ENCODE peak calls at places on chromosomes 4 and X, in six cellular contexts. T, P, C, O, F and U are unnamed samples.

GRCh38 chr4:187128971-187129370 is 405.3 kb upstream of the FAT1 start:
- DNase-seq in T (no peak), P (no peak), C (no peak), O (no peak), F (no peak), U (no peak)

GRCh38 chrX:2243913-2244460 is 256.8 kb downstream of the DHRSX start:
- DNase-seq in T (no peak), P (no peak), C (no peak), O (no peak), F (no peak), U (no peak)

GRCh38 chr4:1371831-1372165 is 24.8 kb downstream of the UVSSA start:
- DNase-seq in T (no peak), P (no peak), C (no peak), O (no peak), F (no peak), U (no peak)

GRCh38 chr4:5933996-5934831 is 41.3 kb upstream of the CRMP1 start:
- DNase-seq in T (no peak), P (no peak), C (no peak), O (no peak), F (no peak), U (no peak)

GRCh38 chr4:185958094-185958493 is 110.9 kb upstream of the TLR3 start:
- DNase-seq in T (no peak), P (no peak), C (no peak), O (peak), F (no peak), U (no peak)

GRCh38 chrX:40152706-40153334 is 55.1 kb upstream of the BCOR start:
- DNase-seq in T (peak), P (no peak), C (no peak), O (no peak), F (no peak), U (peak)

GRCh38 chrX:49155900-49156837 is 6.4 kb upstream of the MAGIX start:
- DNase-seq in T (peak), P (no peak), C (peak), O (no peak), F (peak), U (peak)

GRCh38 chr4:26206339-26206738 is 114.5 kb upstream of the RBPJ start:
- DNase-seq in T (no peak), P (no peak), C (no peak), O (no peak), F (peak), U (no peak)

GRCh38 chr4:110865611-110866254 is 242.9 kb upstream of the PITX2 start:
- DNase-seq in T (no peak), P (no peak), C (no peak), O (no peak), F (no peak), U (no peak)

GRCh38 chr4:8871417-8872401 is at the start of gene HMX1:
- DNase-seq in T (peak), P (no peak), C (no peak), O (no peak), F (no peak), U (no peak)

GRCh38 chrX:40209951-40210617 is 112.3 kb upstream of the BCOR start:
- DNase-seq in T (no peak), P (no peak), C (no peak), O (peak), F (no peak), U (no peak)

GRCh38 chr4:15106417-15106816 is 104.1 kb downstream of the CPEB2 start:
- DNase-seq in T (peak), P (no peak), C (no peak), O (no peak), F (no peak), U (no peak)

GRCh38 chr4:2852481-2852881 is 8.8 kb downstream of the ADD1 start:
- DNase-seq in T (no peak), P (peak), C (no peak), O (no peak), F (no peak), U (no peak)

DNA sequence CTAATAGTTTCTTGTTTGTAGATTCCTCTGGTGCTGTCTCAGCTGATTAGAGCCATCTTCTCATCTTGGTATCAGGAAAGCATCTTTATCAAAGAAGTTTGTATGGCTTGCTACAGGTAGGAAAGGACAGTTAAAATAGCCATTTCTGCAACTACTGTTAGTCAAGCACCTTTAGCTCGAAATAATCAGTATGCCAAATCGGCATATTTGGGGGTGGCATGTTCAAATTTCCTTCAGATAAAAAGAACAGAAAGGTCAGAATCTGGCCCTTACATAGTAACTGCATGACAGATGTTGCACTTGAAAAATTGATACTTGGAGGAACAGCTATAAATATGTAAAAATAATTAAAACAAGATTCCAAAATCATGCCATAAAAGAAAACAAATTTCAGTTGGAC is 4.8 kb downstream of the C4orf46 start:
- DNase-seq in T (no peak), P (no peak), C (no peak), O (no peak), F (no peak), U (no peak)
- TF ChIP-seq MYC in T (no peak), P (no peak), C (no peak), O (no peak), F (no peak), U (no peak)

GRCh38 chr4:176034498-176034897 is 31.1 kb upstream of the WDR17 start:
- DNase-seq in T (peak), P (no peak), C (no peak), O (no peak), F (peak), U (peak)
- TF ChIP-seq MYC in T (no peak), P (no peak), C (no peak), O (no peak), F (no peak), U (no peak)

DNA sequence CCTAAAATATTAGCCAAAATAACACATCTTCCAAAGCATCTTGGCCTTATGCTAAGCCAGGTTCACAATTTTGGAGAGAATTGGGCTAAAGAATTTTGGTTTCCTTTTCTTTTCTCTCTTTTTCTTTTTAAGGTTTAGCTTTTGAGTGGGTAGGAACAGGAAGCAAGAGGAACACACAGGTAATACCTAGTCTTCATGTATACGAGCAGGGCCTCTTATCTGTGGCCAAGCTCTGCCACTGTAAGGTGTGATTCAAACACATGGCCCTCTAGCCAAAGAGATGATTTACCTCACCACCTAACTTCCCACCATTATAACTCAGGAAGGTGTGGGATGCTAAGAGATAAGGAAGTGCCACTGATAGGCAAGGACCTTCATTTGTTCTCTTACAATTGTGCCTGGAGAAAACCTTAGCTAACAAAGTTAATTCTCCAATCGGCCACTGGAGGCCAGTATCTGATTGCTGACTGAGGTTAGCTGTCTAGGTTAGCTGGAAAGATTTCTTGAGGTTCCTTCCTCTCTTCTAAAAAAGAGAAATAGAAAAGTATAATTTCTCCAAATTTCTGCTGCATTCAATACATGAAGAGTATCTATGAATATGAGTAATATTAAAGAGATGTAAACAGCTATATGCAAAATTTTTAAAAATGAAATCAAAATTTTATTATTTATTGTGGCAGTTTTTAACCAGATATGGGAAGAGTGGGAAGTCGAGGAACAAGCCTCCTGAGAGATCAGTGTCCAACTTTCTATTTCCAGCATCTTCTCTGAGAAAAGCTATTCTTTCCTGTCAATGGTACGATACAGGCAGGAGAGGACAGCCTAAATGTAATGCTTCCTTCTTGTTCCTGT is 30.1 kb upstream of the BBS7 start:
- DNase-seq in T (peak), P (peak), C (peak), O (peak), F (peak), U (peak)
- TF ChIP-seq MYC in T (no peak), P (no peak), C (no peak), O (no peak), F (no peak), U (no peak)

GRCh38 chrX:132463411-132463810 is 25.4 kb downstream of the MBNL3 start:
- DNase-seq in T (peak), P (no peak), C (peak), O (no peak), F (no peak), U (peak)

GRCh38 chrX:132470179-132470578 is 18.7 kb downstream of the MBNL3 start:
- DNase-seq in T (no peak), P (no peak), C (no peak), O (no peak), F (no peak), U (no peak)

GRCh38 chrX:132470830-132471229 is 18.0 kb downstream of the MBNL3 start:
- DNase-seq in T (no peak), P (no peak), C (no peak), O (no peak), F (no peak), U (no peak)

GRCh38 chrX:132468454-132468853 is 20.4 kb downstream of the MBNL3 start:
- DNase-seq in T (no peak), P (no peak), C (no peak), O (no peak), F (no peak), U (no peak)

DNA sequence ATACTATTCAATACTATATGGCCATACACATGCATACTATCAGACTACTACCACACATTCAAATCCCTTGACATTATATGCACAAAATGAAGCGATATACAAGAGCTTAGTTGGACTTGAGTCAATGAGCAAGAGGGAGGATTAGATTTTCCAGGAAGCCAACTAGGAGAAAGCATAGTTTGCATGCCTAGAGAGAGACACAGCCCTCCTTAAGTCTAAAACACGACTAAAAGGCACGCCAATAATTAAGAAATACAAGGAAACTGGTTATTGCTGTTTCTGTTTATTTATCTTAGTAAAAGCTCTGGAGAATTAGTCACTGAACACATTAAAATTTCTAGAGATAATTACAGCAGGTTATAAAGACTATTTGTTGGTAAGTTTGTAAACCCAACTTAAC is 21.8 kb downstream of the MBNL3 start:
- DNase-seq in T (no peak), P (no peak), C (no peak), O (no peak), F (no peak), U (no peak)
- TF ChIP-seq MYC in T (no peak), P (no peak), C (no peak), O (no peak), F (no peak), U (no peak)

GRCh38 chr4:138892483-138893386 is 122.8 kb upstream of the NOCT start:
- DNase-seq in T (no peak), P (no peak), C (no peak), O (no peak), F (no peak), U (no peak)
- TF ChIP-seq MYC in T (no peak), P (no peak), C (no peak), O (no peak), F (no peak), U (no peak)

GRCh38 chr4:128379860-128380259 is 92.2 kb upstream of the PGRMC2 start:
- DNase-seq in T (peak), P (no peak), C (peak), O (peak), F (peak), U (peak)
- TF ChIP-seq MYC in T (no peak), P (no peak), C (peak), O (no peak), F (no peak), U (no peak)